ENCODE peak calls at places on chromosome 20, in four cellular contexts. W is stimulated activated CD4-positive, alpha-beta T cell treated with anti-CD3 and anti-CD28 coated beads, Interleukin-15, amount 100 ng/mL, for 1 hour; Q is amygdala; D is EL. K is an unnamed sample.

GRCh38 chr20:50513169-50514034 is 3.2 kb downstream of the PTPN1 start:
- DNase-seq in W (no peak), Q (no peak), D (peak), K (no peak)

GRCh38 chr20:41260734-41261220 is 56.8 kb downstream of the ZHX3 start:
- DNase-seq in W (no peak), Q (no peak), D (no peak), K (no peak)

GRCh38 chr20:32823737-32824588 is 4.2 kb downstream of the MAPRE1 start:
- DNase-seq in W (no peak), Q (no peak), D (peak), K (no peak)

GRCh38 chr20:46216770-46217464 is 91.4 kb downstream of the CDH22 start:
- DNase-seq in W (no peak), Q (no peak), D (no peak), K (no peak)

GRCh38 chr20:33148040-33148439 is 19.9 kb upstream of the BPIFA2 start:
- DNase-seq in W (no peak), Q (no peak), D (no peak), K (no peak)

GRCh38 chr20:46065006-46065405 is 24.8 kb downstream of the NCOA5 start:
- DNase-seq in W (no peak), Q (no peak), D (no peak), K (no peak)

GRCh38 chr20:14384820-14385740 is 47.7 kb upstream of the FLRT3 start:
- DNase-seq in W (no peak), Q (no peak), D (no peak), K (no peak)

GRCh38 chr20:23636182-23636907 is 1.4 kb downstream of the CST3 start:
- DNase-seq in W (no peak), Q (no peak), D (no peak), K (no peak)

GRCh38 chr20:56429496-56429895 is 17.4 kb downstream of the CASS4 start:
- DNase-seq in W (no peak), Q (no peak), D (peak), K (no peak)

GRCh38 chr20:7765221-7765620 is 175.0 kb downstream of the HAO1 start:
- DNase-seq in W (no peak), Q (no peak), D (no peak), K (no peak)

GRCh38 chr20:7113577-7114466 is 346.3 kb downstream of the BMP2 start:
- DNase-seq in W (no peak), Q (no peak), D (no peak), K (no peak)

GRCh38 chr20:44091026-44091425 is 96.0 kb downstream of the JPH2 start:
- DNase-seq in W (no peak), Q (no peak), D (no peak), K (no peak)

GRCh38 chr20:15889073-15889923 is 684.0 kb downstream of the KIF16B start:
- DNase-seq in W (no peak), Q (no peak), D (no peak), K (no peak)

GRCh38 chr20:31517373-31517772 is 3.1 kb downstream of the HM13 start:
- DNase-seq in W (no peak), Q (no peak), D (peak), K (no peak)

GRCh38 chr20:58651823-58652605 is 931 bp downstream of the STX16 start:
- DNase-seq in W (peak), Q (no peak), D (peak), K (no peak)

GRCh38 chr20:14178952-14179351 is 158.5 kb downstream of the FLRT3 start:
- DNase-seq in W (no peak), Q (no peak), D (no peak), K (no peak)

GRCh38 chr20:57774951-57775350 is 65.1 kb upstream of the PMEPA1 start:
- DNase-seq in W (no peak), Q (no peak), D (no peak), K (no peak)

GRCh38 chr20:1674361-1674760 is 16.8 kb upstream of the SIRPG start:
- DNase-seq in W (no peak), Q (no peak), D (no peak), K (no peak)

GRCh38 chr20:8757146-8757545 is 311.7 kb upstream of the PLCB4 start:
- DNase-seq in W (no peak), Q (no peak), D (peak), K (no peak)

GRCh38 chr20:51886891-51887608 is 84.7 kb upstream of the SALL4 start:
- DNase-seq in W (no peak), Q (no peak), D (no peak), K (no peak)

GRCh38 chr20:373171-373890 is 7.2 kb upstream of the TRIB3 start:
- DNase-seq in W (no peak), Q (no peak), D (peak), K (no peak)

K was measured in activated CD8-positive, alpha-beta memory T cell treated with anti-CD3 and anti-CD28 coated beads for 1 hour.